ENCODE peak calls at places on chromosomes 1 and 21, in eight cellular contexts. X is colonic mucosa, Q is cardiac muscle cell, G is heart right ventricle, E is fibroblast of lung, L is mucosa of descending colon, C is fibroblast of villous mesenchyme, U is body of pancreas. O is an unnamed sample.

GRCh38 chr1:81155131-81155530 is 645.6 kb upstream of the ADGRL2 start:
- DNase-seq in U (no peak), Q (peak), G (no peak), X (no peak), L (no peak), C (no peak), E (peak), O (no peak)

GRCh38 chr21:41217656-41218380 is 49.9 kb downstream of the BACE2 start:
- DNase-seq in C (peak), G (peak), X (peak), L (peak), E (peak), Q (peak), U (no peak), O (no peak)

GRCh38 chr1:224070521-224070920 is 43.4 kb upstream of the FBXO28 start:
- DNase-seq in E (no peak), X (no peak), Q (no peak), G (no peak), C (no peak), L (no peak), U (no peak), O (no peak)

GRCh38 chr1:157073944-157074685 is 25.5 kb downstream of the ETV3L start:
- DNase-seq in X (peak), C (peak), U (peak), L (peak), Q (peak), E (peak), G (peak), O (no peak)

GRCh38 chr21:41582298-41582840 is 74.4 kb upstream of the TMPRSS2 start:
- DNase-seq in G (no peak), E (no peak), X (no peak), L (no peak), C (no peak), U (no peak), Q (no peak), O (no peak)

GRCh38 chr1:230634384-230634783 is 7.9 kb upstream of the COG2 start:
- DNase-seq in U (no peak), E (no peak), C (no peak), Q (no peak), L (no peak), G (no peak), X (no peak), O (no peak)

GRCh38 chr1:40848530-40849189 is 13.5 kb downstream of the CITED4 start:
- DNase-seq in C (peak), Q (peak), U (peak), X (peak), G (peak), L (no peak), E (peak), O (peak)

GRCh38 chr1:47986741-47987140 is 10.4 kb downstream of the TRABD2B start:
- DNase-seq in Q (peak), C (no peak), X (no peak), L (no peak), U (no peak), G (peak), E (peak), O (no peak)

GRCh38 chr1:90211101-90211500 is 216.2 kb downstream of the ZNF326 start:
- DNase-seq in X (no peak), L (no peak), C (no peak), Q (no peak), G (no peak), E (no peak), U (no peak), O (no peak)

GRCh38 chr1:199687321-199687720 is 340.2 kb upstream of the NR5A2 start:
- DNase-seq in U (no peak), X (no peak), Q (peak), E (peak), L (no peak), C (no peak), G (no peak), O (no peak)

GRCh38 chr1:34781071-34781843 is at the start of gene GJB3:
- DNase-seq in G (no peak), X (peak), Q (no peak), L (no peak), U (no peak), E (peak), C (no peak), O (no peak)

GRCh38 chr1:224747578-224747977 is 131.5 kb downstream of the CNIH3 start:
- DNase-seq in G (no peak), U (no peak), Q (peak), X (no peak), E (peak), L (no peak), C (peak), O (peak)

GRCh38 chr1:156841289-156841855 is 17.5 kb downstream of the INSRR start:
- DNase-seq in E (no peak), X (no peak), G (no peak), Q (no peak), L (no peak), U (no peak), C (no peak), O (no peak)

GRCh38 chr1:18290740-18291412 is 183.3 kb downstream of the IGSF21 start:
- DNase-seq in U (no peak), L (no peak), X (no peak), E (no peak), C (no peak), G (no peak), Q (no peak), O (no peak)

GRCh38 chr1:145702826-145703225 is 4.3 kb downstream of the PDZK1 start:
- DNase-seq in U (no peak), Q (no peak), E (no peak), G (no peak), X (no peak), L (no peak), C (no peak), O (no peak)

GRCh38 chr1:87329051-87329755 is 523 bp downstream of the LMO4 start:
- DNase-seq in Q (peak), C (peak), E (peak), X (peak), G (peak), U (peak), L (peak), O (no peak)

GRCh38 chr1:77540501-77541161 is 141.8 kb downstream of the ZZZ3 start:
- DNase-seq in E (peak), C (peak), G (no peak), X (no peak), L (no peak), Q (peak), U (no peak), O (peak)

GRCh38 chr1:155051777-155052398 is 772 bp downstream of the ADAM15 start:
- DNase-seq in G (peak), X (peak), L (peak), U (peak), E (peak), C (peak), Q (no peak), O (no peak)

GRCh38 chr1:25820247-25821111 is 725 bp downstream of the MTFR1L start:
- DNase-seq in C (peak), U (peak), E (peak), G (no peak), X (peak), Q (peak), L (peak), O (no peak)

GRCh38 chr21:46203203-46203600 is 18.9 kb upstream of the SPATC1L start:
- DNase-seq in L (no peak), C (no peak), X (no peak), U (no peak), E (no peak), Q (no peak), G (no peak), O (no peak)

GRCh38 chr1:218330043-218330623 is 15.0 kb upstream of the TGFB2 start:
- DNase-seq in C (peak), G (no peak), Q (peak), L (no peak), U (no peak), E (peak), X (no peak), O (no peak)

GRCh38 chr1:169812131-169812530 is 17.4 kb upstream of the METTL18 start:
- DNase-seq in Q (no peak), G (no peak), L (no peak), U (no peak), E (peak), C (no peak), X (no peak), O (no peak)

GRCh38 chr1:94550396-94550795 is 8.8 kb upstream of the F3 start:
- DNase-seq in Q (no peak), E (no peak), U (no peak), X (no peak), C (no peak), G (no peak), L (no peak), O (no peak)

GRCh38 chr1:206035027-206035426 is 11.3 kb upstream of the CTSE start:
- DNase-seq in U (no peak), Q (no peak), E (no peak), G (no peak), X (peak), L (peak), C (no peak), O (no peak)

GRCh38 chr21:36120304-36120902 is 14.5 kb upstream of the CBR3 start:
- DNase-seq in U (peak), L (no peak), G (no peak), X (peak), C (peak), Q (peak), E (no peak), O (no peak)

GRCh38 chr1:9278585-9279153 is 14.0 kb upstream of the SPSB1 start:
- DNase-seq in C (no peak), U (no peak), E (no peak), X (peak), Q (no peak), G (no peak), L (no peak), O (no peak)

GRCh38 chr21:41024341-41025056 is 143.5 kb upstream of the BACE2 start:
- DNase-seq in C (no peak), E (no peak), X (no peak), G (no peak), L (no peak), Q (no peak), U (peak), O (peak)

GRCh38 chr21:38712076-38712475 is 93.7 kb upstream of the ETS2 start:
- DNase-seq in X (peak), C (peak), G (no peak), Q (peak), E (peak), U (no peak), L (no peak), O (peak)

GRCh38 chr1:222373216-222373615 is 174.7 kb downstream of the HHIPL2 start:
- DNase-seq in L (no peak), E (no peak), G (no peak), U (no peak), Q (no peak), C (no peak), X (no peak), O (no peak)

GRCh38 chr21:39527664-39528381 is 76.1 kb downstream of the SH3BGR start:
- DNase-seq in C (no peak), U (peak), Q (no peak), G (no peak), X (peak), L (peak), E (no peak), O (no peak)

GRCh38 chr1:40898434-40898900 is 36.3 kb upstream of the CITED4 start:
- DNase-seq in Q (peak), L (no peak), C (peak), U (peak), X (no peak), E (peak), G (no peak), O (no peak)

GRCh38 chr1:54987830-54988705 is 7.6 kb downstream of the TMEM61 start:
- DNase-seq in Q (peak), X (no peak), G (no peak), U (no peak), E (peak), L (no peak), C (no peak), O (no peak)

GRCh38 chr1:232404981-232405380 is 225.0 kb downstream of the SIPA1L2 start:
- DNase-seq in Q (no peak), L (no peak), E (no peak), U (no peak), C (no peak), G (no peak), X (no peak), O (no peak)

GRCh38 chr21:43975469-43976098 is 36.5 kb upstream of the TRAPPC10 start:
- DNase-seq in C (peak), U (peak), G (peak), L (peak), Q (peak), E (peak), X (peak), O (peak)

GRCh38 chr1:173479649-173480048 is 2.5 kb downstream of the PRDX6 start:
- DNase-seq in U (no peak), G (no peak), C (peak), L (no peak), Q (peak), X (no peak), E (peak), O (no peak)

GRCh38 chr21:27269646-27270045 is 302.8 kb upstream of the ADAMTS5 start:
- DNase-seq in X (no peak), U (no peak), G (no peak), Q (peak), C (peak), L (no peak), E (peak), O (peak)

DNA sequence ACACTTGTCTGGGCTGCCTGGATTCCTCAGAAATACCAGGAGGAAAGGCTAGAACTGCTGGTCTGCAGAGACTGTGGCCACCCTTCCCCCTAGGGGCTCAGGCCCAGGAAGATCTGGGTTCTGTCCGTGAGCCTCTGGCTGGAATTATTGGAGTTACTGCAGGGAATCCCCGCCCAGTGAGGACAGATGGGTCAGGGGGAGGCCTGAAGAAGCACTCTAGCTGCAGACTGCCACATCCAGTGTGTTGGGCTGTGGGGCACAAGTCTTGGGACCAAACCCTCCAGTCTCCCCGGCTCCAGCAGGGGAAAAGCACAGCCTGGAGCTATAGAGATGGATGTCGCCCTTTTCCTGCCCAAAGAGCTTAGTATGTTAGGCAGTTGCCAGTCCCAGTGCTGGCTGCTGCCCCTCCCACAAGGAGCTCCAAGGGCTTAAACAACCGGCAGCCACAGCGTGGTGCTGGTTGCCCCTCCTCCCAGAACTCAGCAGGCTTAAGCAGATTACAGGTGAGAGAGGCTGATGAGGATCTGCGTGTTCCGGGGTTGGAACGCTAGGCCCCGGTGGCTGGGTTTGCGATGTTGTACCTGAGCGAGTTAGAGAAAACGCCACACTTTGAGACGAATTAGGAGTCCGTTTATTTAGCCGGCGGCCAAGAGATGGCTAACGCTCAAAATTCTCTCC is 255.5 kb upstream of the LRRC7 start:
- DNase-seq in Q (no peak), L (no peak), X (no peak), E (no peak), U (no peak), C (no peak), G (no peak), O (no peak)
- TF ChIP-seq CTCF in Q (no peak), L (no peak), X (no peak), E (no peak), U (no peak), C (no peak), G (no peak), O (no peak)

GRCh38 chr1:180522204-180522497 is 19.8 kb upstream of the ACBD6 start:
- DNase-seq in U (no peak), Q (no peak), G (no peak), E (peak), L (no peak), X (no peak), C (no peak), O (no peak)

GRCh38 chr1:180525696-180526000 is 23.3 kb upstream of the ACBD6 start:
- DNase-seq in U (no peak), C (no peak), Q (no peak), E (no peak), G (no peak), X (no peak), L (no peak), O (no peak)

GRCh38 chr1:180527270-180527669 is 24.9 kb upstream of the ACBD6 start:
- DNase-seq in X (no peak), G (no peak), C (no peak), E (peak), Q (peak), U (no peak), L (no peak), O (no peak)

GRCh38 chr1:180524160-180524914 is 22.0 kb upstream of the ACBD6 start:
- DNase-seq in L (no peak), C (no peak), Q (no peak), U (no peak), E (peak), X (no peak), G (no peak), O (no peak)

DNA sequence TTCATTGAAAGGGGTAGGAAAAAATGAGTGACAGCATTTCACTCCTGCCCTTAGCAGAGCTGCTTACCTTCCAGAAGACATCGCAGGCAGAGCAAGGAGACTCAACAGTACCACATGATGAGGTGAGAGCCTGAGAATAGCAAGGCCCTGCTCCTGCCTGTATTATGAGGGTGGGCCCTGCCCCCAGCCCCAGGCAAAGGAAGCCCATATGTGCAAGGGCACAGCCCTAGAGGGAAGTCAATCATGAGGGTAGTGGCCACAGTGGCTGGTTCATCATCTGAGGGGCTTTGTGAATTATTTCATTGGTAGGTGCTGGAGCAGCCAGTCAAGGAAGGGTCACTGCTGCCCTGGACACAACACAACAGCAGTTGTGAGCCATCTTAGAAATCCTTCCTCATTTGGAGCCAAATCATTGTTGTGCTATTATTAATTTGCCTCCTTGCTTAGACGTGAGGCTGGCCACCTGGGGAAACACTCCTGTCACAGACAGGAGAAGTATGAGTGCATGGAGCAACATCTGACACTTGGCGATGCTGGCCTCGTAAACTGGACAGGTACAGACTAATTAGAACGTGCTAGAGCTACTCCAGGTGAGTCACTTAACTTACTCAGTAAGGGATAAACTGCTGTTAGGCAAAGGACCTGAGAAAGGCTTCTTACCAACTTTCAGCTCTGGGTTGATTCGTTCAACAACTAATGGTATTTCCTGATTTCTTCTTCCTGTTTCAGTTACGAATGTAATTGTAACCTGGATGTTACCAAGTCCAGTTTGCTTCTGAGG is 22.7 kb upstream of the ACBD6 start:
- DNase-seq in C (no peak), X (no peak), U (no peak), G (no peak), Q (no peak), L (no peak), E (no peak), O (no peak)
- H3K4me3 ChIP-seq in C (no peak), X (no peak), U (no peak), G (no peak), Q (no peak), L (no peak), E (no peak), O (no peak)

DNA sequence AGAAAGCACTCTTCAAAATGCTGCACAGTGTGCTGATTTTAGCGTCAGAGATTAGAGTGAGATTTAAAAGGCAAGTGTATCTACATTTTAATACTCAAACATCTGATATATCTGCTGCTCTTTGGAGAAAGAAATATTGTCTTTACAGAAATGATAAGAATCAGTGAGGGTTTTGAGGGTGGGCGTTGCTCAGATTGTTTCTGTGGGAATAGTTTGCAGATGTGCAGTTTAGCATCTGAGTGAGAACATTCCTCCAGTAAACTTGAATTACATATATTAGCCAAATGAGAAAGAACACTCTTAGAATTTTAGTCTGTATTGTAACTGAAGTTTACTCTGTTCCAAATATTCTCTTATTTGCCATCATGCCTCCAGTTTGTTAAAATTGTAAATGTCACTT is 549.2 kb downstream of the NEGR1 start:
- DNase-seq in E (no peak), Q (no peak), X (no peak), U (no peak), L (no peak), C (no peak), G (no peak), O (no peak)
- TF ChIP-seq CTCF in E (no peak), Q (no peak), X (no peak), U (no peak), L (no peak), C (no peak), G (no peak), O (no peak)

GRCh38 chr1:46533179-46533864 is 18.1 kb downstream of the KNCN start:
- DNase-seq in C (peak), L (no peak), E (peak), X (no peak), U (peak), G (peak), Q (peak), O (no peak)
- H3K4me3 ChIP-seq in C (peak), L (no peak), E (no peak), X (peak), U (no peak), G (peak), Q (peak), O (no peak)

O was measured in astrocyte of the cerebellum.